ENCODE peak calls at places on chromosomes 16 and 17, in seven cellular contexts. E, F, K, A, G, T and H are unnamed samples.

GRCh38 chr16:10635367-10636021 is 55.1 kb upstream of the EMP2 start:
- DNase-seq in E (no peak), F (no peak), K (no peak), A (no peak), G (no peak), T (no peak), H (no peak)

GRCh38 chr17:12438813-12439586 is 226.7 kb upstream of the MYOCD start:
- DNase-seq in E (no peak), F (no peak), K (no peak), A (no peak), G (no peak), T (no peak), H (no peak)

GRCh38 chr17:32516940-32517711 is 30.3 kb downstream of the CDK5R1 start:
- DNase-seq in E (no peak), F (no peak), K (no peak), A (no peak), G (no peak), T (no peak), H (no peak)

GRCh38 chr17:5527647-5528250 is 41.4 kb downstream of the MIS12 start:
- DNase-seq in E (no peak), F (no peak), K (no peak), A (no peak), G (no peak), T (no peak), H (no peak)

GRCh38 chr17:48551601-48552452 is 6.9 kb upstream of the HOXB2 start:
- DNase-seq in E (no peak), F (no peak), K (no peak), A (no peak), G (no peak), T (no peak), H (peak; percentile 29)

GRCh38 chr16:29920690-29921371 is 5.2 kb downstream of the KCTD13 start:
- DNase-seq in E (no peak), F (no peak), K (no peak), A (no peak), G (no peak), T (no peak), H (no peak)

GRCh38 chr16:28974007-28974436 is 556 bp upstream of the SPNS1 start:
- DNase-seq in E (no peak), F (peak; percentile 73), K (peak; percentile 41), A (peak; percentile 65), G (peak; percentile 50), T (peak; percentile 52), H (peak; percentile 62)

GRCh38 chr17:71878271-71878670 is 242.5 kb upstream of the SOX9 start:
- DNase-seq in E (no peak), F (no peak), K (no peak), A (no peak), G (no peak), T (no peak), H (no peak)

GRCh38 chr16:11990672-11991390 is 14.3 kb downstream of the SNX29 start:
- DNase-seq in E (no peak), F (no peak), K (no peak), A (no peak), G (no peak), T (no peak), H (no peak)

GRCh38 chr17:50863221-50863843 is 2.8 kb downstream of the TOB1 start:
- DNase-seq in E (no peak), F (peak; percentile 64), K (peak; percentile 41), A (peak; percentile 28), G (peak; percentile 46), T (no peak), H (peak; percentile 47)

GRCh38 chr17:50279181-50279526 is 4.9 kb downstream of the TMEM92 start:
- DNase-seq in E (no peak), F (no peak), K (no peak), A (peak; percentile 75), G (no peak), T (no peak), H (no peak)

GRCh38 chr16:68985855-68986254 is 119.6 kb upstream of the HAS3 start:
- DNase-seq in E (no peak), F (peak; percentile 74), K (no peak), A (no peak), G (no peak), T (no peak), H (peak; percentile 72)

GRCh38 chr16:22252317-22252716 is 44.9 kb upstream of the POLR3E start:
- DNase-seq in E (no peak), F (no peak), K (no peak), A (no peak), G (no peak), T (no peak), H (no peak)

GRCh38 chr16:50887500-50887899 is 145.6 kb downstream of the CYLD start:
- DNase-seq in E (no peak), F (no peak), K (no peak), A (no peak), G (no peak), T (no peak), H (no peak)

GRCh38 chr17:39813631-39814030 is 50.5 kb downstream of the IKZF3 start:
- DNase-seq in E (no peak), F (no peak), K (no peak), A (no peak), G (peak; percentile 52), T (no peak), H (no peak)

GRCh38 chr16:82650804-82651203 is 24.0 kb downstream of the CDH13 start:
- DNase-seq in E (no peak), F (no peak), K (no peak), A (no peak), G (no peak), T (no peak), H (no peak)

GRCh38 chr17:7885357-7886226 is 3.0 kb upstream of the CHD3 start:
- DNase-seq in E (no peak), F (peak; percentile 27), K (peak; percentile 68), A (peak; percentile 57), G (peak; percentile 51), T (peak; percentile 52), H (no peak)

GRCh38 chr17:46038414-46038813 is 39.4 kb downstream of the STH start:
- DNase-seq in E (no peak), F (no peak), K (no peak), A (no peak), G (no peak), T (no peak), H (no peak)

GRCh38 chr17:3385869-3386816 is at the start of gene OR3A2:
- DNase-seq in E (no peak), F (no peak), K (no peak), A (no peak), G (peak; percentile 38), T (no peak), H (no peak)

GRCh38 chr17:50283246-50283645 is 9.0 kb downstream of the TMEM92 start:
- DNase-seq in E (no peak), F (no peak), K (no peak), A (peak; percentile 38), G (peak; percentile 28), T (no peak), H (no peak)

GRCh38 chr16:2770057-2770780 is 6.9 kb downstream of the ELOB start:
- DNase-seq in E (no peak), F (no peak), K (no peak), A (no peak), G (peak; percentile 20), T (no peak), H (no peak)

GRCh38 chr17:41223821-41224220 is 2.6 kb upstream of the KRTAP9-2 start:
- DNase-seq in E (no peak), F (no peak), K (no peak), A (no peak), G (no peak), T (no peak), H (peak; percentile 8)

GRCh38 chr17:17075037-17075755 is 32.9 kb downstream of the MPRIP start:
- DNase-seq in E (no peak), F (peak; percentile 96), K (no peak), A (peak; percentile 90), G (no peak), T (peak; percentile 61), H (peak; percentile 85)